ENCODE peak calls at places on chromosomes 11 and 22, in five cellular contexts. One of them, this sample, is unnamed.

GRCh38 chr22:41469218-41469851 is 418 bp downstream of the ACO2 start:
- DNase-seq in CD8-positive, alpha-beta T cell: peak; percentile 55
- DNase-seq in H7: peak; percentile 74
- DNase-seq in astrocyte of the spinal cord: no peak
- DNase-seq in T-helper 9 cell: no peak
- DNase-seq in this sample: peak; percentile 21

GRCh38 chr22:30730351-30730750 is 35.7 kb downstream of the OSBP2 start:
- DNase-seq in CD8-positive, alpha-beta T cell: no peak
- DNase-seq in H7: no peak
- DNase-seq in astrocyte of the spinal cord: no peak
- DNase-seq in T-helper 9 cell: no peak
- DNase-seq in this sample: no peak

GRCh38 chr11:133742388-133742787 is 102.9 kb downstream of the SPATA19 start:
- DNase-seq in CD8-positive, alpha-beta T cell: no peak
- DNase-seq in H7: no peak
- DNase-seq in astrocyte of the spinal cord: no peak
- DNase-seq in T-helper 9 cell: no peak
- DNase-seq in this sample: no peak

GRCh38 chr11:77815459-77815858 is 5.1 kb downstream of the RSF1 start:
- DNase-seq in CD8-positive, alpha-beta T cell: no peak
- DNase-seq in H7: no peak
- DNase-seq in astrocyte of the spinal cord: no peak
- DNase-seq in T-helper 9 cell: no peak
- DNase-seq in this sample: no peak

GRCh38 chr11:8354622-8355417 is 91.1 kb upstream of the LMO1 start:
- DNase-seq in CD8-positive, alpha-beta T cell: no peak
- DNase-seq in H7: no peak
- DNase-seq in astrocyte of the spinal cord: no peak
- DNase-seq in T-helper 9 cell: no peak
- DNase-seq in this sample: no peak

GRCh38 chr11:8810331-8811301 is 100.4 kb upstream of the AKIP1 start:
- DNase-seq in CD8-positive, alpha-beta T cell: no peak
- DNase-seq in H7: peak; percentile 92
- DNase-seq in astrocyte of the spinal cord: peak; percentile 89
- DNase-seq in T-helper 9 cell: no peak
- DNase-seq in this sample: no peak

GRCh38 chr11:45924927-45925326 is 2.5 kb downstream of the LARGE2 start:
- DNase-seq in CD8-positive, alpha-beta T cell: no peak
- DNase-seq in H7: peak; percentile 34
- DNase-seq in astrocyte of the spinal cord: no peak
- DNase-seq in T-helper 9 cell: no peak
- DNase-seq in this sample: no peak

GRCh38 chr11:12705874-12706273 is 31.7 kb downstream of the TEAD1 start:
- DNase-seq in CD8-positive, alpha-beta T cell: no peak
- DNase-seq in H7: no peak
- DNase-seq in astrocyte of the spinal cord: no peak
- DNase-seq in T-helper 9 cell: no peak
- DNase-seq in this sample: no peak

GRCh38 chr11:95767498-95767897 is 22.1 kb downstream of the FAM76B start:
- DNase-seq in CD8-positive, alpha-beta T cell: no peak
- DNase-seq in H7: no peak
- DNase-seq in astrocyte of the spinal cord: peak; percentile 8
- DNase-seq in T-helper 9 cell: no peak
- DNase-seq in this sample: no peak

GRCh38 chr22:25841775-25842174 is 99.8 kb downstream of the MYO18B start:
- DNase-seq in CD8-positive, alpha-beta T cell: no peak
- DNase-seq in H7: no peak
- DNase-seq in astrocyte of the spinal cord: no peak
- DNase-seq in T-helper 9 cell: no peak
- DNase-seq in this sample: no peak

GRCh38 chr11:119175493-119176077 is 7.1 kb downstream of the NLRX1 start:
- DNase-seq in CD8-positive, alpha-beta T cell: no peak
- DNase-seq in H7: no peak
- DNase-seq in astrocyte of the spinal cord: peak; percentile 33
- DNase-seq in T-helper 9 cell: no peak
- DNase-seq in this sample: no peak

GRCh38 chr11:64224151-64224890 is 1.7 kb downstream of the TRPT1 start:
- DNase-seq in CD8-positive, alpha-beta T cell: peak; percentile 15
- DNase-seq in H7: peak; percentile 49
- DNase-seq in astrocyte of the spinal cord: no peak
- DNase-seq in T-helper 9 cell: no peak
- DNase-seq in this sample: no peak

GRCh38 chr11:80846979-80847378 is 1406.1 kb upstream of the TENM4 start:
- DNase-seq in CD8-positive, alpha-beta T cell: no peak
- DNase-seq in H7: no peak
- DNase-seq in astrocyte of the spinal cord: no peak
- DNase-seq in T-helper 9 cell: no peak
- DNase-seq in this sample: no peak

This sample was measured in CD4-positive, alpha-beta T cell.